ENCODE peak calls at places on chromosomes 5 and 9, in nine cellular contexts. M, K, W, E, S, L, P, T and B are unnamed samples.

GRCh38 chr5:180455872-180456271 is 38.3 kb upstream of the CNOT6 start:
- DNase-seq in T (no peak), P (no peak), L (no peak), S (no peak), E (no peak), K (no peak), M (no peak), W (no peak), B (no peak)

GRCh38 chr5:145495741-145496140 is 339.4 kb downstream of the PRELID2 start:
- DNase-seq in T (peak; percentile 86), S (no peak), E (no peak), M (no peak), L (peak; percentile 77), W (peak; percentile 71), K (no peak), P (no peak), B (no peak)

GRCh38 chr9:134304712-134305111 is 21.5 kb upstream of the RXRA start:
- DNase-seq in T (no peak), S (peak; percentile 60), P (no peak), E (no peak), L (no peak), M (no peak), K (no peak), W (no peak), B (no peak)

GRCh38 chr5:171953860-171954701 is 52.4 kb downstream of the FBXW11 start:
- DNase-seq in E (no peak), K (no peak), W (peak; percentile 46), T (peak; percentile 87), P (no peak), S (no peak), M (no peak), L (peak; percentile 25), B (no peak)

GRCh38 chr5:10307206-10308148 is at the start of gene CMBL:
- DNase-seq in M (peak; percentile 36), K (peak; percentile 31), S (peak; percentile 73), E (no peak), L (no peak), P (peak; percentile 40), W (peak; percentile 51), T (peak; percentile 68), B (no peak)

GRCh38 chr9:110069326-110070248 is 138.4 kb downstream of the C9orf152 start:
- DNase-seq in E (no peak), M (no peak), P (no peak), S (no peak), L (peak; percentile 96), K (no peak), W (peak; percentile 28), T (peak; percentile 96), B (no peak)

GRCh38 chr9:86975571-86975970 is 28.3 kb upstream of the GAS1 start:
- DNase-seq in L (no peak), K (no peak), E (no peak), W (no peak), M (no peak), T (no peak), P (no peak), S (no peak), B (no peak)

GRCh38 chr5:7348168-7348802 is 47.7 kb upstream of the ADCY2 start:
- DNase-seq in P (no peak), S (no peak), T (no peak), K (no peak), E (no peak), M (peak; percentile 55), L (no peak), W (no peak), B (no peak)

GRCh38 chr5:76733049-76733417 is 17.1 kb downstream of the F2R start:
- DNase-seq in T (no peak), S (no peak), M (no peak), E (no peak), P (no peak), K (peak; percentile 55), L (no peak), W (no peak), B (no peak)

GRCh38 chr9:128979111-128979510 is 31.6 kb downstream of the NUP188 start:
- DNase-seq in K (no peak), P (no peak), M (no peak), T (no peak), W (no peak), L (no peak), E (no peak), S (no peak), B (no peak)

GRCh38 chr9:4666042-4666699 is at the start of gene SPATA6L:
- DNase-seq in W (peak; percentile 48), T (peak; percentile 63), E (peak; percentile 16), P (peak; percentile 29), S (peak; percentile 78), K (peak; percentile 50), L (no peak), M (peak; percentile 43), B (no peak)

GRCh38 chr9:136307215-136307750 is 3.4 kb upstream of the CCDC187 start:
- DNase-seq in L (no peak), E (no peak), W (no peak), M (no peak), P (no peak), S (no peak), T (no peak), K (no peak), B (no peak)